ENCODE peak calls at places on chromosomes 6 and 20, in six cellular contexts. B, S, R, W, U and P are unnamed samples.

GRCh38 chr20:62949153-62949821 is 3.2 kb upstream of the SLC17A9 start:
- DNase-seq in B (no peak), S (no peak), R (no peak), W (no peak), U (no peak), P (no peak)

GRCh38 chr6:163600781-163601180 is 186.3 kb downstream of the QKI start:
- DNase-seq in B (no peak), S (no peak), R (no peak), W (no peak), U (no peak), P (no peak)

GRCh38 chr6:118776607-118777549 is 117.1 kb upstream of the ASF1A start:
- DNase-seq in B (peak), S (peak), R (peak), W (peak), U (peak), P (peak)

GRCh38 chr6:54595844-54596243 is 250.7 kb upstream of the FAM83B start:
- DNase-seq in B (no peak), S (no peak), R (no peak), W (no peak), U (no peak), P (no peak)

GRCh38 chr6:81901589-81901988 is 149.1 kb upstream of the TENT5A start:
- DNase-seq in B (no peak), S (no peak), R (no peak), W (no peak), U (no peak), P (no peak)

GRCh38 chr6:113184291-113184690 is 672.9 kb upstream of the MARCKS start:
- DNase-seq in B (no peak), S (no peak), R (no peak), W (no peak), U (no peak), P (no peak)

GRCh38 chr6:40778918-40779317 is 191.8 kb upstream of the LRFN2 start:
- DNase-seq in B (no peak), S (no peak), R (no peak), W (no peak), U (no peak), P (no peak)

GRCh38 chr20:63701329-63702035 is 5.0 kb downstream of the TNFRSF6B start:
- DNase-seq in B (no peak), S (no peak), R (no peak), W (no peak), U (no peak), P (no peak)

GRCh38 chr6:54173084-54173483 is 61.8 kb downstream of the MLIP start:
- DNase-seq in B (no peak), S (no peak), R (no peak), W (no peak), U (no peak), P (no peak)

GRCh38 chr6:70479236-70479635 is 65.9 kb downstream of the FAM135A start:
- DNase-seq in B (no peak), S (peak), R (no peak), W (no peak), U (no peak), P (no peak)

GRCh38 chr20:57666106-57666833 is 43.5 kb downstream of the PMEPA1 start:
- DNase-seq in B (no peak), S (no peak), R (no peak), W (no peak), U (no peak), P (no peak)

GRCh38 chr6:27893836-27894807 is 18.1 kb downstream of the OR2B2 start:
- DNase-seq in B (peak), S (peak), R (peak), W (peak), U (peak), P (peak)

GRCh38 chr6:140372064-140372463 is 997.6 kb upstream of the CITED2 start:
- DNase-seq in B (no peak), S (no peak), R (no peak), W (no peak), U (peak), P (no peak)

GRCh38 chr20:11124849-11125505 is 451.2 kb upstream of the JAG1 start:
- DNase-seq in B (no peak), S (no peak), R (peak), W (no peak), U (no peak), P (no peak)

GRCh38 chr20:35334511-35335101 is 42.4 kb upstream of the FAM83C start:
- DNase-seq in B (no peak), S (no peak), R (no peak), W (no peak), U (no peak), P (no peak)

GRCh38 chr6:126937426-126937825 is 181.0 kb upstream of the RSPO3 start:
- DNase-seq in B (no peak), S (no peak), R (no peak), W (no peak), U (no peak), P (no peak)

GRCh38 chr6:55729665-55730064 is 145.7 kb downstream of the BMP5 start:
- DNase-seq in B (no peak), S (no peak), R (no peak), W (no peak), U (no peak), P (no peak)